ENCODE peak calls at places on chromosomes 12 and 14, in seven cellular contexts. A, V, D, U, Z, M and X are unnamed samples.

GRCh38 chr14:86501611-86502010 is 971.7 kb downstream of the FLRT2 start:
- DNase-seq in A (no peak), V (no peak), D (no peak), U (no peak), Z (no peak), M (no peak), X (no peak)

GRCh38 chr14:50871914-50872732 is at the start of gene ABHD12B:
- DNase-seq in A (no peak), V (no peak), D (no peak), U (no peak), Z (no peak), M (peak; percentile 60), X (no peak)

GRCh38 chr14:22544881-22545420 is 44.1 kb downstream of the DAD1 start:
- DNase-seq in A (no peak), V (no peak), D (no peak), U (no peak), Z (no peak), M (no peak), X (no peak)

GRCh38 chr12:3872800-3873636 is at the start of gene PARP11:
- DNase-seq in A (peak; percentile 75), V (peak; percentile 95), D (peak; percentile 80), U (peak; percentile 70), Z (peak; percentile 91), M (peak; percentile 95), X (peak; percentile 87)

GRCh38 chr12:65123435-65124063 is 2.4 kb upstream of the WIF1 start:
- DNase-seq in A (no peak), V (peak; percentile 37), D (no peak), U (no peak), Z (peak; percentile 15), M (no peak), X (peak; percentile 8)

GRCh38 chr12:601976-602699 is 61.1 kb downstream of the NINJ2 start:
- DNase-seq in A (no peak), V (no peak), D (no peak), U (no peak), Z (no peak), M (no peak), X (no peak)

GRCh38 chr12:79407671-79408622 is 282.8 kb downstream of the PAWR start:
- DNase-seq in A (peak; percentile 50), V (peak; percentile 91), D (no peak), U (peak; percentile 63), Z (peak; percentile 74), M (peak; percentile 63), X (peak; percentile 9)

GRCh38 chr12:68236421-68237059 is 10.9 kb upstream of the IL26 start:
- DNase-seq in A (peak; percentile 28), V (no peak), D (peak; percentile 14), U (no peak), Z (peak; percentile 27), M (no peak), X (peak; percentile 40)

GRCh38 chr12:92369643-92370042 is 224.0 kb upstream of the BTG1 start:
- DNase-seq in A (no peak), V (no peak), D (no peak), U (no peak), Z (no peak), M (no peak), X (no peak)

GRCh38 chr14:88468396-88468795 is 82.9 kb downstream of the SPATA7 start:
- DNase-seq in A (no peak), V (peak; percentile 92), D (no peak), U (no peak), Z (no peak), M (no peak), X (no peak)

GRCh38 chr14:85714046-85714445 is 184.1 kb downstream of the FLRT2 start:
- DNase-seq in A (no peak), V (no peak), D (no peak), U (no peak), Z (no peak), M (no peak), X (no peak)

GRCh38 chr12:58302487-58303011 is 361.2 kb downstream of the ATP23 start:
- DNase-seq in A (no peak), V (no peak), D (no peak), U (no peak), Z (no peak), M (no peak), X (no peak)

GRCh38 chr12:120276734-120277133 is 11.2 kb upstream of the PXN start:
- DNase-seq in A (no peak), V (peak; percentile 63), D (no peak), U (no peak), Z (peak; percentile 23), M (no peak), X (no peak)

GRCh38 chr12:45473636-45474035 is 255.9 kb upstream of the ARID2 start:
- DNase-seq in A (no peak), V (no peak), D (no peak), U (no peak), Z (no peak), M (no peak), X (no peak)
- TF ChIP-seq CEBPB in A (no peak), V (no peak), D (no peak), U (no peak), Z (no peak), M (no peak), X (no peak)

GRCh38 chr14:55136241-55136640 is 7.2 kb downstream of the LGALS3 start:
- DNase-seq in A (no peak), V (peak; percentile 79), D (no peak), U (no peak), Z (no peak), M (no peak), X (no peak)
- TF ChIP-seq CEBPB in A (no peak), V (no peak), D (no peak), U (no peak), Z (no peak), M (no peak), X (no peak)

DNA sequence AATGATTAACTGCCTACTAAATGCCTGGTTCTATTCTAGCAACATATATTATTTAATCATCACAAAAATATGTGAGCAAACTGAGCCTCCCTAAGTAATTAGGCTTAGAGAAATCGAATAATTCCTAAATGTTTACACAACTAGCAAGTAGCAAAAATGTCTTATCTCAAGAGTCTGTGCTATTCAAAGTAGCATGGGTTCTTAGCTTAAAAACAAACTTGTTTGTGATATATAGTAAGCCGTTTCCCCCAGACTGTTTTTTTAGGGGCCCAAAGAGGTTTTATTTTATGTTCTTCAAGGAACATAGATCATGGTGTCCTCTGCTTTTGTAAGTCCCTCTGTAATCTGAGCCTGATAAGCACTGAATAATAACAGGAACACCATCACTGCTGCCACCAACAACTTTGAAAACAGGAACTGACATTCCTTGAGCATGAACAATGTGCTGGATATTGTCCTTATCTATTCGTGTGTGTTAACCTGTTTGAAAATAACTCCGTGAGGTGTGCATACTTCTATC is 67.4 kb downstream of the DERA start:
- DNase-seq in A (no peak), V (peak; percentile 60), D (no peak), U (no peak), Z (no peak), M (no peak), X (no peak)
- TF ChIP-seq CEBPB in A (no peak), V (no peak), D (no peak), U (no peak), Z (no peak), M (no peak), X (no peak)

GRCh38 chr12:78359530-78359929 is 505.0 kb upstream of the SYT1 start:
- DNase-seq in A (no peak), V (peak; percentile 49), D (no peak), U (no peak), Z (no peak), M (no peak), X (no peak)
- TF ChIP-seq CEBPB in A (no peak), V (no peak), D (no peak), U (no peak), Z (no peak), M (no peak), X (no peak)

GRCh38 chr12:18794000-18794399 is 56.1 kb downstream of the CAPZA3 start:
- DNase-seq in A (no peak), V (no peak), D (no peak), U (no peak), Z (no peak), M (no peak), X (no peak)

GRCh38 chr12:18797604-18798003 is 59.7 kb downstream of the CAPZA3 start:
- DNase-seq in A (no peak), V (no peak), D (no peak), U (no peak), Z (no peak), M (no peak), X (no peak)

GRCh38 chr12:18799140-18799446 is 61.2 kb downstream of the CAPZA3 start:
- DNase-seq in A (no peak), V (no peak), D (no peak), U (no peak), Z (no peak), M (no peak), X (no peak)

GRCh38 chr12:18798445-18799139 is 60.7 kb downstream of the CAPZA3 start:
- DNase-seq in A (no peak), V (no peak), D (no peak), U (no peak), Z (peak; percentile 55), M (no peak), X (no peak)

GRCh38 chr12:18799561-18799960 is 61.6 kb downstream of the CAPZA3 start:
- DNase-seq in A (no peak), V (peak; percentile 49), D (no peak), U (no peak), Z (no peak), M (no peak), X (no peak)
- TF ChIP-seq CEBPB in A (no peak), V (no peak), D (no peak), U (no peak), Z (no peak), M (no peak), X (no peak)

GRCh38 chr12:116474331-116474730 is 84.8 kb upstream of the MAP1LC3B2 start:
- DNase-seq in A (no peak), V (no peak), D (no peak), U (no peak), Z (no peak), M (no peak), X (no peak)

GRCh38 chr12:116469344-116469743 is 89.8 kb upstream of the MAP1LC3B2 start:
- DNase-seq in A (no peak), V (no peak), D (no peak), U (no peak), Z (no peak), M (no peak), X (no peak)

GRCh38 chr12:116474899-116475298 is 84.3 kb upstream of the MAP1LC3B2 start:
- DNase-seq in A (no peak), V (no peak), D (no peak), U (no peak), Z (no peak), M (no peak), X (no peak)

GRCh38 chr12:116473416-116473815 is 85.8 kb upstream of the MAP1LC3B2 start:
- DNase-seq in A (no peak), V (no peak), D (no peak), U (no peak), Z (no peak), M (no peak), X (no peak)

DNA sequence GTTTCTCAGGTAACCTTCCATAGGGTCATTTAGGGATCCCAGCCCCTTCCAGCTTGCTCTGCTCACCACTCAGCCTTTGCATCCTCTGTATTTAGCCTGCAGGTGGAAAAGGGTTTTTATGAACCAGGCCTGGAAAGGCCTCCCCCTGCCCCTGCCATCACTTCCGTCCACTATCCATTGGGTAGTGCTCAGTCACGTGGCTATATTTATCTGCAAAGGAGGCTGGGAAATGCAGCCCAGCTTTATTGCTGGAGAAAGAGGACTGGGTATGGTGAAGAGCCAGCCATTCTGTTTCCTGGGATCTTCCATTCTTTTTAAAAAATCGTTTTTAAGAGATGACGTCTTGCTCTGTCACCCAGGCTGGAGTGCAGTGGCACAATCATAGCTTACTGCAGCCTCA is 87.0 kb upstream of the MAP1LC3B2 start:
- DNase-seq in A (no peak), V (no peak), D (no peak), U (no peak), Z (no peak), M (no peak), X (no peak)
- TF ChIP-seq CEBPB in A (no peak), V (no peak), D (no peak), U (no peak), Z (no peak), M (no peak), X (no peak)